ENCODE peak calls at places on chromosomes 5 and 9, in ten cellular contexts. J, I, K, X, P, W, U, T, Q and Z are unnamed samples.

GRCh38 chr5:28823231-28823630 is 1784.8 kb upstream of the CDH9 start:
- DNase-seq in W (no peak), K (no peak), I (no peak), J (no peak), U (no peak), T (no peak), Q (no peak), X (no peak), P (no peak), Z (no peak)

GRCh38 chr5:157050050-157050449 is 8.9 kb downstream of the HAVCR1 start:
- DNase-seq in I (no peak), T (no peak), J (no peak), W (no peak), X (no peak), P (no peak), K (peak), U (no peak), Q (no peak), Z (no peak)

GRCh38 chr9:3879731-3880493 is 354.1 kb upstream of the RFX3 start:
- DNase-seq in Q (peak), T (no peak), I (no peak), P (no peak), U (peak), J (no peak), X (no peak), K (no peak), W (no peak), Z (peak)

GRCh38 chr9:5231212-5231611 is at the start of gene INSL4:
- DNase-seq in T (no peak), W (no peak), I (no peak), J (no peak), Q (no peak), U (no peak), K (no peak), X (no peak), P (no peak), Z (no peak)

GRCh38 chr5:174755103-174755502 is 30.7 kb downstream of the MSX2 start:
- DNase-seq in W (peak), T (no peak), I (no peak), J (no peak), K (no peak), U (no peak), P (no peak), Q (no peak), X (no peak), Z (no peak)

GRCh38 chr9:121609845-121610637 is 41.4 kb upstream of the DAB2IP start:
- DNase-seq in W (peak), K (no peak), X (no peak), I (peak), Q (no peak), J (no peak), U (no peak), P (no peak), T (no peak), Z (peak)

GRCh38 chr9:86342269-86342668 is 11.9 kb downstream of the TUT7 start:
- DNase-seq in I (no peak), U (no peak), J (no peak), Q (no peak), X (no peak), T (no peak), W (no peak), P (no peak), K (no peak), Z (no peak)

GRCh38 chr5:14016549-14016948 is 72.1 kb upstream of the DNAH5 start:
- DNase-seq in U (no peak), Q (no peak), T (no peak), I (no peak), P (no peak), X (no peak), J (no peak), K (no peak), W (no peak), Z (no peak)